ENCODE peak calls at places on chromosomes 11 and 22, in six cellular contexts. A is HCT116, Q is HepG2, L is H1, V is GM12878, M is K562. N is an unnamed sample.

GRCh38 chr11:121661796-121662508 is 209.2 kb upstream of the SORL1-AS1 start:
- DNase-seq in A (no peak), Q (no peak), L (no peak), V (no peak), M (no peak), N (peak; percentile 22)

GRCh38 chr11:33366918-33367317 is 109.7 kb downstream of the HIPK3 start:
- DNase-seq in A (no peak), Q (no peak), L (no peak), V (no peak), M (no peak), N (no peak)

GRCh38 chr11:11464555-11464954 is 111.5 kb upstream of the CSNK2A3 start:
- DNase-seq in A (no peak), Q (no peak), L (no peak), V (no peak), M (no peak), N (no peak)

GRCh38 chr11:534592-535518 is 521 bp downstream of the HRAS start:
- DNase-seq in A (no peak), Q (no peak), L (peak; percentile 66), V (no peak), M (no peak), N (peak; percentile 24)

GRCh38 chr22:31734512-31734911 is 15.4 kb downstream of the PRR14L start:
- DNase-seq in A (no peak), Q (peak; percentile 29), L (no peak), V (no peak), M (no peak), N (no peak)

GRCh38 chr11:126997196-126997595 is 3.4 kb downstream of the KIRREL3 start:
- DNase-seq in A (no peak), Q (no peak), L (no peak), V (no peak), M (no peak), N (no peak)

GRCh38 chr11:118620529-118621070 is 13.2 kb downstream of the PHLDB1 start:
- DNase-seq in A (no peak), Q (peak; percentile 90), L (no peak), V (no peak), M (peak; percentile 27), N (no peak)

GRCh38 chr11:87259731-87260130 is 222.0 kb downstream of the TMEM135 start:
- DNase-seq in A (no peak), Q (no peak), L (no peak), V (no peak), M (no peak), N (no peak)

GRCh38 chr11:69014084-69014935 is 1.3 kb upstream of the MRGPRF start:
- DNase-seq in A (no peak), Q (peak; percentile 13), L (peak; percentile 61), V (no peak), M (no peak), N (no peak)

GRCh38 chr11:36407360-36407759 is 102.7 kb downstream of the TRAF6 start:
- DNase-seq in A (no peak), Q (no peak), L (no peak), V (no peak), M (no peak), N (no peak)

GRCh38 chr22:41699264-41700104 is at the start of gene MEI1:
- DNase-seq in A (no peak), Q (no peak), L (peak; percentile 75), V (peak; percentile 57), M (no peak), N (peak; percentile 80)

GRCh38 chr22:46364341-46365165 is 29.0 kb downstream of the TRMU start:
- DNase-seq in A (no peak), Q (no peak), L (no peak), V (no peak), M (no peak), N (no peak)

GRCh38 chr11:120340529-120340928 is 4.3 kb downstream of the ARHGEF12 start:
- DNase-seq in A (no peak), Q (no peak), L (no peak), V (no peak), M (no peak), N (peak; percentile 81)

GRCh38 chr11:115256326-115257197 is 247.7 kb downstream of the CADM1 start:
- DNase-seq in A (no peak), Q (no peak), L (no peak), V (peak; percentile 21), M (no peak), N (no peak)

GRCh38 chr11:80241766-80242165 is 800.9 kb upstream of the TENM4 start:
- DNase-seq in A (no peak), Q (no peak), L (no peak), V (no peak), M (no peak), N (no peak)

GRCh38 chr22:36344106-36344827 is 43.5 kb downstream of the MYH9 start:
- DNase-seq in A (no peak), Q (no peak), L (no peak), V (no peak), M (no peak), N (no peak)

GRCh38 chr11:80584661-80585060 is 1143.8 kb upstream of the TENM4 start:
- DNase-seq in A (no peak), Q (no peak), L (no peak), V (no peak), M (no peak), N (no peak)

GRCh38 chr22:17370036-17370765 is 941 bp downstream of the CECR2 start:
- DNase-seq in A (no peak), Q (no peak), L (peak; percentile 61), V (no peak), M (no peak), N (no peak)

GRCh38 chr11:83127309-83127636 is 29.7 kb upstream of the PCF11 start:
- DNase-seq in A (no peak), Q (no peak), L (no peak), V (no peak), M (no peak), N (no peak)

GRCh38 chr11:118841469-118842222 is 42.0 kb upstream of the CXCR5 start:
- DNase-seq in A (no peak), Q (peak; percentile 49), L (no peak), V (peak; percentile 64), M (no peak), N (no peak)

GRCh38 chr11:93005239-93005638 is 35.8 kb downstream of the MTNR1B start:
- DNase-seq in A (no peak), Q (no peak), L (no peak), V (no peak), M (no peak), N (no peak)

GRCh38 chr11:114111369-114112042 is 52.0 kb downstream of the ZBTB16 start:
- DNase-seq in A (no peak), Q (no peak), L (no peak), V (no peak), M (no peak), N (peak; percentile 75)

GRCh38 chr11:111840143-111840542 is 31.2 kb downstream of the ALG9 start:
- DNase-seq in A (no peak), Q (peak; percentile 93), L (no peak), V (no peak), M (no peak), N (no peak)

GRCh38 chr11:61599968-61600710 is 19.3 kb upstream of the SYT7 start:
- DNase-seq in A (no peak), Q (no peak), L (peak; percentile 67), V (no peak), M (no peak), N (no peak)

GRCh38 chr11:90220391-90220790 is 2.5 kb downstream of the CHORDC1 start:
- DNase-seq in A (no peak), Q (no peak), L (no peak), V (no peak), M (no peak), N (peak; percentile 36)

GRCh38 chr22:48507595-48508350 is 1319.9 kb downstream of the BRD1 start:
- DNase-seq in A (no peak), Q (peak; percentile 10), L (no peak), V (no peak), M (no peak), N (no peak)
- H3K27me3 ChIP-seq in A (no peaks in the 10 kb centered on the region), Q (peaks cover 10% of the 10 kb centered on the region), L (no peaks in the 10 kb centered on the region), V (no peaks in the 10 kb centered on the region), M (no peaks in the 10 kb centered on the region), N (no peaks in the 10 kb centered on the region)

GRCh38 chr11:20162824-20163777 is 2.8 kb upstream of the DBX1 start:
- DNase-seq in A (no peak), Q (no peak), L (peak; percentile 79), V (no peak), M (no peak), N (peak; percentile 27)
- TF ChIP-seq EZH2 in A (no peak), Q (peak; percentile 47), L (peak; percentile 99), V (peak; percentile 63), M (no peak), N (peak; percentile 96)

DNA sequence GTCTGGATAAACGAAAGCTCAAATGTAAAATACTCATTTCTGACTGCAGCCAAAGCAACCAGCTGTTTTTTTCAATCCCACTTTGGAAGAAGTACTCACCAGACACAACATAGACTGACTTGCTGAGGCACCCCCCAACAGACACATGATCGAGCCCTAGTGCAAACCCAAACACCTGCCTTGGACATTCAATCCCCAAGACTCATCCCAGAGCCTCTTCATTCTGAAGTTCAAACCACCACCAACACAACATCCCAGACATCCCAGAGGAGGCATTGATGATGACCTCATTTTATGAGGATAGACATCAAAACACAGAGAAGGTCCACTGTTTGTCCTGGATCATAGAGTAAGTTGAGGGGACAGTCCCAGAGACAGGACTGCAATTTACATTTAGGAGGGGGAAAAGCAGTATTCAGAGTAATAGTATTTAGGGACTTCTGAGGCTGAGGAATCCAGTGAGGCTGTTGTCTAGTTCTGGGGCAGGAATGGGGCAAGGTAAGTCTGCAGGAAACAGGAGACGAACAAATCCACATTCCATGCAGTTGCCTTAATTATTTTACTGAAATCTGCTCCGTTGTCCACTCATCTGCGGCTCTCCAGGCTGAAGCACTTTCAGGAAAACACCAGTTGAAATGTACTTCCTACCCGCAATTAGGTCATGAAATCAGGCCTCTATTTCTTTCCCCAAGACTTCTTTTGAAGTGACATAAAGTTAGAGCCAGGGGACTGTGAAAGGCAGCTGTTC is 54.8 kb downstream of the CLPB start:
- DNase-seq in A (no peak), Q (no peak), L (no peak), V (no peak), M (no peak), N (no peak)
- TF ChIP-seq POLR2A in A (no peak), Q (no peak), L (no peak), V (no peak), M (no peak), N (no peak)

GRCh38 chr11:117520966-117521365 is 193.3 kb downstream of the CEP164 start:
- DNase-seq in A (no peak), Q (no peak), L (no peak), V (no peak), M (no peak), N (no peak)

GRCh38 chr11:117519170-117519569 is 191.5 kb downstream of the CEP164 start:
- DNase-seq in A (no peak), Q (peak; percentile 42), L (no peak), V (no peak), M (no peak), N (no peak)

GRCh38 chr11:117520201-117520600 is 192.5 kb downstream of the CEP164 start:
- DNase-seq in A (no peak), Q (no peak), L (no peak), V (no peak), M (no peak), N (no peak)

GRCh38 chr11:117518455-117518854 is 190.8 kb downstream of the CEP164 start:
- DNase-seq in A (no peak), Q (no peak), L (no peak), V (no peak), M (no peak), N (no peak)

DNA sequence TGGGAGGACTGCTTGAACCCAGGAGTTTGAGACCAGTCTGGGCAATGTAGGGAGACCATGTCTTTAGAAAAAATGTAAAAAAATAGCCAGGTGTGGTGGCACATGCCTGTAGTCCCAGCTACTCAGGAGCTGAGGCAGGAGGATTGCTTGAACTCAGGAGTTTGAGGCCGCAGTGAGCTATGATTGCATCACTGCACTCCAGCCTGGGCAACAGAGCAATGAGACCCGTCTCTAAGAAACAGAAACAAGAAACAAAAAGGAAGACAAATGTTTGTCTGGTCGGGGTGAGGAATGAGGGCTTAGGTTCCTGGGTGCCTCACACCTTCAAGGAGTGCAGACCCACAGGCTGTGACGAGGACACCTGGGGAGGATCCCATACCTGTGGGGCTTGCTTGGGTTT is 191.9 kb downstream of the CEP164 start:
- DNase-seq in A (no peak), Q (no peak), L (no peak), V (no peak), M (no peak), N (no peak)
- H3K27me3 ChIP-seq in A (no peaks in the 10 kb centered on the region), Q (no peaks in the 10 kb centered on the region), L (no peaks in the 10 kb centered on the region), V (no peaks in the 10 kb centered on the region), M (peaks cover 34% of the 10 kb centered on the region), N (no peaks in the 10 kb centered on the region)